ENCODE peak calls at places on chromosome 12, in ten cellular contexts. One of them, this sample, is unnamed. For H3K4me1, the result is how much of the 10 kb centered on the place peaks cover.

GRCh38 chr12:91483471-91483985 is 300.9 kb upstream of the DCN start:
- DNase-seq in sigmoid colon: no peak
- DNase-seq in K562: no peak
- DNase-seq in transverse colon: no peak
- DNase-seq in upper lobe of left lung: no peak
- DNase-seq in GM23338: no peak
- DNase-seq in HepG2: no peak
- DNase-seq in esophagus muscularis mucosa: no peak
- DNase-seq in Panc1: no peak
- DNase-seq in suprapubic skin: no peak
- DNase-seq in this sample: no peak

GRCh38 chr12:117377758-117378157 is 16.3 kb upstream of the NOS1 start:
- DNase-seq in sigmoid colon: no peak
- DNase-seq in K562: peak
- DNase-seq in transverse colon: no peak
- DNase-seq in upper lobe of left lung: no peak
- DNase-seq in GM23338: peak
- DNase-seq in HepG2: no peak
- DNase-seq in esophagus muscularis mucosa: no peak
- DNase-seq in Panc1: no peak
- DNase-seq in suprapubic skin: no peak
- DNase-seq in this sample: no peak

GRCh38 chr12:59403259-59403932 is 192.4 kb upstream of the SLC16A7 start:
- DNase-seq in sigmoid colon: no peak
- DNase-seq in K562: peak
- DNase-seq in transverse colon: peak
- DNase-seq in upper lobe of left lung: no peak
- DNase-seq in GM23338: peak
- DNase-seq in HepG2: peak
- DNase-seq in esophagus muscularis mucosa: no peak
- DNase-seq in Panc1: peak
- DNase-seq in suprapubic skin: no peak
- DNase-seq in this sample: peak

GRCh38 chr12:29534935-29535334 is 37.4 kb upstream of the OVCH1 start:
- DNase-seq in sigmoid colon: no peak
- DNase-seq in K562: no peak
- DNase-seq in transverse colon: no peak
- DNase-seq in upper lobe of left lung: no peak
- DNase-seq in GM23338: peak
- DNase-seq in HepG2: peak
- DNase-seq in esophagus muscularis mucosa: no peak
- DNase-seq in Panc1: no peak
- DNase-seq in suprapubic skin: no peak
- DNase-seq in this sample: no peak

GRCh38 chr12:95774311-95775045 is 16.1 kb downstream of the NTN4 start:
- DNase-seq in sigmoid colon: no peak
- DNase-seq in K562: no peak
- DNase-seq in transverse colon: no peak
- DNase-seq in upper lobe of left lung: no peak
- DNase-seq in GM23338: no peak
- DNase-seq in HepG2: no peak
- DNase-seq in esophagus muscularis mucosa: no peak
- DNase-seq in Panc1: no peak
- DNase-seq in suprapubic skin: no peak
- DNase-seq in this sample: no peak

GRCh38 chr12:91139981-91140659 is 28.8 kb upstream of the LUM start:
- DNase-seq in sigmoid colon: no peak
- DNase-seq in K562: no peak
- DNase-seq in transverse colon: no peak
- DNase-seq in upper lobe of left lung: no peak
- DNase-seq in GM23338: no peak
- DNase-seq in HepG2: no peak
- DNase-seq in esophagus muscularis mucosa: no peak
- DNase-seq in Panc1: no peak
- DNase-seq in suprapubic skin: no peak
- DNase-seq in this sample: no peak

GRCh38 chr12:6205144-6205539 is 4.9 kb downstream of the CD9 start:
- DNase-seq in sigmoid colon: peak
- DNase-seq in K562: no peak
- DNase-seq in transverse colon: peak
- DNase-seq in upper lobe of left lung: no peak
- DNase-seq in GM23338: peak
- DNase-seq in HepG2: no peak
- DNase-seq in esophagus muscularis mucosa: no peak
- DNase-seq in Panc1: no peak
- DNase-seq in suprapubic skin: no peak
- DNase-seq in this sample: no peak

GRCh38 chr12:34396861-34397590 is 374.7 kb downstream of the ALG10 start:
- DNase-seq in sigmoid colon: peak
- DNase-seq in K562: no peak
- DNase-seq in transverse colon: peak
- DNase-seq in upper lobe of left lung: peak
- DNase-seq in GM23338: no peak
- DNase-seq in HepG2: no peak
- DNase-seq in esophagus muscularis mucosa: peak
- DNase-seq in Panc1: no peak
- DNase-seq in suprapubic skin: peak
- DNase-seq in this sample: peak

GRCh38 chr12:118055144-118055557 is 5.8 kb downstream of the WSB2 start:
- DNase-seq in sigmoid colon: no peak
- DNase-seq in K562: peak
- DNase-seq in transverse colon: peak
- DNase-seq in upper lobe of left lung: no peak
- DNase-seq in GM23338: peak
- DNase-seq in HepG2: peak
- DNase-seq in esophagus muscularis mucosa: no peak
- DNase-seq in Panc1: no peak
- DNase-seq in suprapubic skin: no peak
- DNase-seq in this sample: peak

GRCh38 chr12:64610660-64611429 is 550 bp downstream of the RASSF3 start:
- DNase-seq in sigmoid colon: peak
- DNase-seq in K562: peak
- DNase-seq in transverse colon: peak
- DNase-seq in upper lobe of left lung: peak
- DNase-seq in GM23338: peak
- DNase-seq in HepG2: peak
- DNase-seq in esophagus muscularis mucosa: no peak
- DNase-seq in Panc1: no peak
- DNase-seq in suprapubic skin: peak
- DNase-seq in this sample: peak

GRCh38 chr12:22527999-22528398 is 16.3 kb downstream of the C2CD5 start:
- DNase-seq in sigmoid colon: no peak
- DNase-seq in K562: no peak
- DNase-seq in transverse colon: no peak
- DNase-seq in upper lobe of left lung: no peak
- DNase-seq in GM23338: no peak
- DNase-seq in HepG2: no peak
- DNase-seq in esophagus muscularis mucosa: no peak
- DNase-seq in Panc1: no peak
- DNase-seq in suprapubic skin: no peak
- DNase-seq in this sample: no peak

GRCh38 chr12:49619286-49619685 is 4.1 kb upstream of the PRPF40B start:
- DNase-seq in sigmoid colon: no peak
- DNase-seq in K562: no peak
- DNase-seq in transverse colon: no peak
- DNase-seq in upper lobe of left lung: no peak
- DNase-seq in GM23338: no peak
- DNase-seq in HepG2: no peak
- DNase-seq in esophagus muscularis mucosa: no peak
- DNase-seq in Panc1: no peak
- DNase-seq in suprapubic skin: no peak
- DNase-seq in this sample: no peak

GRCh38 chr12:31238764-31239387 is 87.1 kb downstream of the SINHCAF start:
- DNase-seq in sigmoid colon: no peak
- DNase-seq in K562: peak
- DNase-seq in transverse colon: peak
- DNase-seq in upper lobe of left lung: no peak
- DNase-seq in GM23338: peak
- DNase-seq in HepG2: peak
- DNase-seq in esophagus muscularis mucosa: peak
- DNase-seq in Panc1: no peak
- DNase-seq in suprapubic skin: no peak
- DNase-seq in this sample: peak

GRCh38 chr12:28209782-28210181 is 19.5 kb downstream of the CCDC91 start:
- DNase-seq in sigmoid colon: no peak
- DNase-seq in K562: no peak
- DNase-seq in transverse colon: no peak
- DNase-seq in upper lobe of left lung: no peak
- DNase-seq in GM23338: peak
- DNase-seq in HepG2: no peak
- DNase-seq in esophagus muscularis mucosa: no peak
- DNase-seq in Panc1: no peak
- DNase-seq in suprapubic skin: no peak
- DNase-seq in this sample: no peak

GRCh38 chr12:40104461-40105264 is 1.2 kb downstream of the SLC2A13 start:
- DNase-seq in sigmoid colon: peak
- DNase-seq in K562: peak
- DNase-seq in transverse colon: peak
- DNase-seq in upper lobe of left lung: no peak
- DNase-seq in GM23338: peak
- DNase-seq in HepG2: no peak
- DNase-seq in esophagus muscularis mucosa: no peak
- DNase-seq in Panc1: no peak
- DNase-seq in suprapubic skin: no peak
- DNase-seq in this sample: no peak

GRCh38 chr12:2129076-2129475 is 76.3 kb downstream of the CACNA1C start:
- DNase-seq in sigmoid colon: peak
- DNase-seq in K562: no peak
- DNase-seq in transverse colon: no peak
- DNase-seq in upper lobe of left lung: no peak
- DNase-seq in GM23338: no peak
- DNase-seq in HepG2: no peak
- DNase-seq in esophagus muscularis mucosa: no peak
- DNase-seq in Panc1: no peak
- DNase-seq in suprapubic skin: peak
- DNase-seq in this sample: no peak

GRCh38 chr12:108804361-108804949 is 52.9 kb downstream of the SSH1 start:
- DNase-seq in sigmoid colon: peak
- DNase-seq in K562: no peak
- DNase-seq in transverse colon: peak
- DNase-seq in upper lobe of left lung: no peak
- DNase-seq in GM23338: no peak
- DNase-seq in HepG2: no peak
- DNase-seq in esophagus muscularis mucosa: no peak
- DNase-seq in Panc1: no peak
- DNase-seq in suprapubic skin: no peak
- DNase-seq in this sample: no peak
- TF ChIP-seq POLR2AphosphoS5 in sigmoid colon: peak
- TF ChIP-seq POLR2AphosphoS5 in K562: no peak
- TF ChIP-seq POLR2AphosphoS5 in transverse colon: peak
- TF ChIP-seq POLR2AphosphoS5 in upper lobe of left lung: no peak
- TF ChIP-seq POLR2AphosphoS5 in GM23338: no peak
- TF ChIP-seq POLR2AphosphoS5 in HepG2: no peak
- TF ChIP-seq POLR2AphosphoS5 in esophagus muscularis mucosa: peak
- TF ChIP-seq POLR2AphosphoS5 in Panc1: no peak
- TF ChIP-seq POLR2AphosphoS5 in suprapubic skin: no peak
- TF ChIP-seq POLR2AphosphoS5 in this sample: no peak

DNA sequence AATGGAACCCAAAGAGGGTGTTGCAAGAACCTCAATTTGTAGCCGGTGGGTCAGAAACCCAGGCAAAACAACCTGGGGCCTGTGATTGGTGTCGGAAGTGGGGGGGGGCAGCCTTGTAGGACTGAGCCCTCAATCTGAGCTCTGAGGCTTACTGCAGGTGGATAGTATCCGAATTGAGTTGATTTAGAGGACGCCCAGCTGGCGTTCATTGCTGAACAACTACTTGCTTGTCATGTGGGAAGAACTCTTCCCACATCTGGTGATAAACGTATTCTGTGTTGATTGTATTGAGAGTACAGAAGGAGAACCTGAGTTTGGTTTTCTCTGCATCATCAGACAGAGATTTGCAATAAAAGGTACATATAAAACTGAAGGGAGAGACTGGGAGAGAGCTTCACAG is 5.1 kb downstream of the ANO6 start:
- DNase-seq in sigmoid colon: no peak
- DNase-seq in K562: no peak
- DNase-seq in transverse colon: no peak
- DNase-seq in upper lobe of left lung: no peak
- DNase-seq in GM23338: no peak
- DNase-seq in HepG2: no peak
- DNase-seq in esophagus muscularis mucosa: no peak
- DNase-seq in Panc1: no peak
- DNase-seq in suprapubic skin: no peak
- DNase-seq in this sample: no peak
- H3K27ac ChIP-seq in sigmoid colon: peak
- H3K27ac ChIP-seq in K562: no peak
- H3K27ac ChIP-seq in transverse colon: no peak
- H3K27ac ChIP-seq in upper lobe of left lung: no peak
- H3K27ac ChIP-seq in GM23338: peak
- H3K27ac ChIP-seq in HepG2: no peak
- H3K27ac ChIP-seq in esophagus muscularis mucosa: peak
- H3K27ac ChIP-seq in Panc1: peak
- H3K27ac ChIP-seq in suprapubic skin: no peak
- H3K27ac ChIP-seq in this sample: no peak

GRCh38 chr12:104952816-104953215 is 5.3 kb downstream of the SLC41A2 start:
- DNase-seq in sigmoid colon: no peak
- DNase-seq in K562: peak
- DNase-seq in transverse colon: no peak
- DNase-seq in upper lobe of left lung: no peak
- DNase-seq in GM23338: no peak
- DNase-seq in HepG2: no peak
- DNase-seq in esophagus muscularis mucosa: no peak
- DNase-seq in Panc1: no peak
- DNase-seq in suprapubic skin: no peak
- DNase-seq in this sample: no peak
- H3K4me1 ChIP-seq in sigmoid colon: under half
- H3K4me1 ChIP-seq in K562: under half
- H3K4me1 ChIP-seq in transverse colon: under half
- H3K4me1 ChIP-seq in upper lobe of left lung: under half
- H3K4me1 ChIP-seq in GM23338: under half
- H3K4me1 ChIP-seq in HepG2: under half
- H3K4me1 ChIP-seq in esophagus muscularis mucosa: under half
- H3K4me1 ChIP-seq in Panc1: under half
- H3K4me1 ChIP-seq in suprapubic skin: under half
- H3K4me1 ChIP-seq in this sample: under half

DNA sequence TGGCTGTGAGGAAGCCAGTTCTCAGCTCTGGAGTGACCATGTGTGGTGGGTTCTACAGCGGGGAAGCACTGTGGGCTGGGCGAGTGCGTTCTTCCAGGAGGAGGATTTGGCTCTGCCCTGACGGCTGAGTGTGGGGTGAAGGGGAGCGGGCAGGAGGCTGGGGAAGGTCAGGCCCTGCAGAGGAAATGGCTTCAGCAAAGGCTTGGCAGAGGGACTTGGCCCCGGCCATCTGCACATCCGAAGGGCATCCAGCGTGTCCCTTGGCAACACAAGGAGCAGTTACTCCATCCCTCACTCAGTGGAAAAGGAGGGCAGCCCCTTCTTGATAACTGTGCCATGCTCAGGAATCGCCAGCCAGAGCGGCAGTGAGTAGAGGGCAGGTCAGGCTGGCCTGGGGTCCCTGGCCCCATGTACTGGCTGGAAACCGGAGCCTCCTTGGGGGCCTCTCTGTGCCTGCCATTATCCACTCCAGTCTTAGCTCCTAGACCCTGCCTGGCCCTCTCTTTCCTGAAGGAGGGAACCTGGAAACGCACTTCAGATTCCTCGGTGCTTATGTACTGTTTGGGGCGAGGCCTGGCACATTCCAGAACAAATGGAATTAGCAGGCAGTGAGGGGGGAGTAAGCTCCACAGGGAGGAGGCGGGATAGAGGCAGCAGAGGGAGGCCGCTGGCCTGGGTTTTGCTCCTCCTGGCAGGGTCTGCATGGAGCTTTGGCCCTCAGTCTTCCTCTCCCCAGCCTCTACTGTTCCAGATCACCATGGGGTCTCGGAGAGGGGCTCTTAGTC is 133.6 kb upstream of the NCOR2 start:
- DNase-seq in sigmoid colon: no peak
- DNase-seq in K562: no peak
- DNase-seq in transverse colon: no peak
- DNase-seq in upper lobe of left lung: no peak
- DNase-seq in GM23338: peak
- DNase-seq in HepG2: no peak
- DNase-seq in esophagus muscularis mucosa: no peak
- DNase-seq in Panc1: no peak
- DNase-seq in suprapubic skin: no peak
- DNase-seq in this sample: peak
- TF ChIP-seq POLR2AphosphoS5 in sigmoid colon: no peak
- TF ChIP-seq POLR2AphosphoS5 in K562: no peak
- TF ChIP-seq POLR2AphosphoS5 in transverse colon: no peak
- TF ChIP-seq POLR2AphosphoS5 in upper lobe of left lung: peak
- TF ChIP-seq POLR2AphosphoS5 in GM23338: no peak
- TF ChIP-seq POLR2AphosphoS5 in HepG2: no peak
- TF ChIP-seq POLR2AphosphoS5 in esophagus muscularis mucosa: peak
- TF ChIP-seq POLR2AphosphoS5 in Panc1: no peak
- TF ChIP-seq POLR2AphosphoS5 in suprapubic skin: no peak
- TF ChIP-seq POLR2AphosphoS5 in this sample: peak

This sample was measured in stomach.